ENCODE peak calls at places on chromosomes 2 and 18, in four cellular contexts. One of them, this sample, is unnamed.
A peak's percentile ranks its signal among the peaks of the same experiment; 100 is the strongest.

GRCh38 chr2:55862673-55863390 is 60.8 kb downstream of the EFEMP1 start:
- DNase-seq in body of pancreas: peak; percentile 59
- DNase-seq in OCI-LY7: no peak
- DNase-seq in astrocyte of the spinal cord: peak; percentile 99
- DNase-seq in this sample: peak; percentile 70

GRCh38 chr2:33238111-33238510 is 238.3 kb upstream of the RASGRP3 start:
- DNase-seq in astrocyte of the spinal cord: peak; percentile 87
- DNase-seq in body of pancreas: no peak
- DNase-seq in OCI-LY7: no peak
- DNase-seq in this sample: no peak

GRCh38 chr2:37886745-37887144 is 38.3 kb upstream of the RMDN2 start:
- DNase-seq in astrocyte of the spinal cord: peak; percentile 83
- DNase-seq in body of pancreas: no peak
- DNase-seq in OCI-LY7: no peak
- DNase-seq in this sample: peak; percentile 17

GRCh38 chr2:4976407-4976806 is 715.8 kb upstream of the SOX11 start:
- DNase-seq in astrocyte of the spinal cord: no peak
- DNase-seq in body of pancreas: no peak
- DNase-seq in OCI-LY7: no peak
- DNase-seq in this sample: no peak

GRCh38 chr2:71888741-71889445 is 258.8 kb downstream of the CYP26B1 start:
- DNase-seq in OCI-LY7: no peak
- DNase-seq in astrocyte of the spinal cord: no peak
- DNase-seq in body of pancreas: no peak
- DNase-seq in this sample: peak; percentile 79

GRCh38 chr2:65064728-65065552 is 8.7 kb downstream of the CEP68 start:
- DNase-seq in body of pancreas: peak; percentile 84
- DNase-seq in OCI-LY7: peak; percentile 88
- DNase-seq in astrocyte of the spinal cord: peak; percentile 93
- DNase-seq in this sample: peak; percentile 94

GRCh38 chr2:45647986-45648520 is 3.4 kb upstream of the PRKCE start:
- DNase-seq in OCI-LY7: no peak
- DNase-seq in astrocyte of the spinal cord: no peak
- DNase-seq in body of pancreas: no peak
- DNase-seq in this sample: no peak

GRCh38 chr2:240873098-240873788 is 4.6 kb downstream of the AGXT start:
- DNase-seq in OCI-LY7: no peak
- DNase-seq in body of pancreas: no peak
- DNase-seq in astrocyte of the spinal cord: no peak
- DNase-seq in this sample: no peak

GRCh38 chr2:66872056-66872821 is 437.3 kb downstream of the MEIS1 start:
- DNase-seq in OCI-LY7: no peak
- DNase-seq in body of pancreas: no peak
- DNase-seq in astrocyte of the spinal cord: peak; percentile 53
- DNase-seq in this sample: peak; percentile 7

GRCh38 chr2:33617989-33618388 is 18.9 kb upstream of the FAM98A start:
- DNase-seq in astrocyte of the spinal cord: no peak
- DNase-seq in body of pancreas: no peak
- DNase-seq in OCI-LY7: no peak
- DNase-seq in this sample: no peak

GRCh38 chr2:60515751-60516226 is 37.7 kb downstream of the BCL11A start:
- DNase-seq in OCI-LY7: no peak
- DNase-seq in astrocyte of the spinal cord: peak; percentile 92
- DNase-seq in body of pancreas: peak; percentile 34
- DNase-seq in this sample: peak; percentile 42

GRCh38 chr2:226431301-226431955 is 368.2 kb downstream of the IRS1 start:
- DNase-seq in OCI-LY7: no peak
- DNase-seq in astrocyte of the spinal cord: peak; percentile 51
- DNase-seq in body of pancreas: no peak
- DNase-seq in this sample: no peak

GRCh38 chr2:134272831-134273230 is 19.0 kb downstream of the MGAT5 start:
- DNase-seq in astrocyte of the spinal cord: no peak
- DNase-seq in OCI-LY7: no peak
- DNase-seq in body of pancreas: no peak
- DNase-seq in this sample: no peak

GRCh38 chr2:174325932-174326879 is 8.5 kb upstream of the SP9 start:
- DNase-seq in body of pancreas: no peak
- DNase-seq in OCI-LY7: no peak
- DNase-seq in astrocyte of the spinal cord: no peak
- DNase-seq in this sample: no peak

GRCh38 chr2:152929628-152930027 is 211.2 kb downstream of the ARL6IP6 start:
- DNase-seq in body of pancreas: no peak
- DNase-seq in OCI-LY7: no peak
- DNase-seq in astrocyte of the spinal cord: no peak
- DNase-seq in this sample: no peak

GRCh38 chr2:37653805-37654378 is 17.6 kb downstream of the CDC42EP3 start:
- DNase-seq in body of pancreas: peak; percentile 51
- DNase-seq in OCI-LY7: peak; percentile 82
- DNase-seq in astrocyte of the spinal cord: no peak
- DNase-seq in this sample: peak; percentile 53

GRCh38 chr18:67672142-67672541 is 155.6 kb upstream of the DSEL start:
- DNase-seq in astrocyte of the spinal cord: no peak
- DNase-seq in OCI-LY7: no peak
- DNase-seq in body of pancreas: no peak
- DNase-seq in this sample: no peak

GRCh38 chr2:192487636-192488035 is 292.9 kb upstream of the TMEFF2 start:
- DNase-seq in astrocyte of the spinal cord: no peak
- DNase-seq in body of pancreas: no peak
- DNase-seq in OCI-LY7: no peak
- DNase-seq in this sample: no peak

GRCh38 chr2:160294339-160294803 is 94.3 kb upstream of the ITGB6 start:
- DNase-seq in astrocyte of the spinal cord: peak; percentile 81
- DNase-seq in body of pancreas: peak; percentile 37
- DNase-seq in OCI-LY7: no peak
- DNase-seq in this sample: peak; percentile 63

GRCh38 chr2:227036527-227036926 is 127.5 kb downstream of the COL4A4 start:
- DNase-seq in OCI-LY7: no peak
- DNase-seq in body of pancreas: no peak
- DNase-seq in astrocyte of the spinal cord: no peak
- DNase-seq in this sample: no peak

GRCh38 chr2:43566461-43566729 is 29.4 kb downstream of the THADA start:
- DNase-seq in OCI-LY7: no peak
- DNase-seq in body of pancreas: no peak
- DNase-seq in astrocyte of the spinal cord: no peak
- DNase-seq in this sample: no peak

GRCh38 chr2:20627712-20628380 is 23.1 kb downstream of the HS1BP3 start:
- DNase-seq in body of pancreas: no peak
- DNase-seq in OCI-LY7: no peak
- DNase-seq in astrocyte of the spinal cord: no peak
- DNase-seq in this sample: no peak

GRCh38 chr18:67035026-67035425 is 431.1 kb upstream of the CDH19 start:
- DNase-seq in OCI-LY7: no peak
- DNase-seq in body of pancreas: no peak
- DNase-seq in astrocyte of the spinal cord: no peak
- DNase-seq in this sample: no peak

GRCh38 chr2:228545749-228546148 is 364.3 kb upstream of the SPHKAP start:
- DNase-seq in astrocyte of the spinal cord: no peak
- DNase-seq in OCI-LY7: no peak
- DNase-seq in body of pancreas: no peak
- DNase-seq in this sample: no peak

GRCh38 chr2:146927080-146927714 is 917.6 kb upstream of the ACVR2A start:
- DNase-seq in OCI-LY7: peak; percentile 0
- DNase-seq in astrocyte of the spinal cord: peak; percentile 69
- DNase-seq in body of pancreas: peak; percentile 17
- DNase-seq in this sample: peak; percentile 37

GRCh38 chr2:181672255-181673008 is 7.9 kb downstream of the NEUROD1 start:
- DNase-seq in body of pancreas: no peak
- DNase-seq in astrocyte of the spinal cord: no peak
- DNase-seq in OCI-LY7: no peak
- DNase-seq in this sample: no peak

GRCh38 chr2:65075176-65075575 is 19.0 kb downstream of the CEP68 start:
- DNase-seq in astrocyte of the spinal cord: no peak
- DNase-seq in body of pancreas: no peak
- DNase-seq in OCI-LY7: no peak
- DNase-seq in this sample: no peak

GRCh38 chr2:149573760-149574159 is 13.8 kb downstream of the MMADHC start:
- DNase-seq in astrocyte of the spinal cord: peak; percentile 27
- DNase-seq in OCI-LY7: no peak
- DNase-seq in body of pancreas: no peak
- DNase-seq in this sample: no peak

GRCh38 chr2:138421315-138421970 is 80.1 kb upstream of the SPOPL start:
- DNase-seq in body of pancreas: no peak
- DNase-seq in OCI-LY7: no peak
- DNase-seq in astrocyte of the spinal cord: peak; percentile 11
- DNase-seq in this sample: no peak

GRCh38 chr2:156399224-156399949 is 36.8 kb upstream of the GPD2 start:
- DNase-seq in body of pancreas: peak; percentile 33
- DNase-seq in OCI-LY7: no peak
- DNase-seq in astrocyte of the spinal cord: peak; percentile 3
- DNase-seq in this sample: peak; percentile 5

GRCh38 chr2:217103752-217104540 is 244.1 kb upstream of the TNP1 start:
- DNase-seq in astrocyte of the spinal cord: peak; percentile 62
- DNase-seq in body of pancreas: no peak
- DNase-seq in OCI-LY7: no peak
- DNase-seq in this sample: no peak

GRCh38 chr2:234142530-234142929 is 92.0 kb downstream of the SPP2 start:
- DNase-seq in body of pancreas: no peak
- DNase-seq in astrocyte of the spinal cord: peak; percentile 25
- DNase-seq in OCI-LY7: no peak
- DNase-seq in this sample: no peak

GRCh38 chr2:115389898-115390297 is 947.5 kb downstream of the DPP10 start:
- DNase-seq in body of pancreas: no peak
- DNase-seq in astrocyte of the spinal cord: no peak
- DNase-seq in OCI-LY7: no peak
- DNase-seq in this sample: no peak

GRCh38 chr2:189179607-189179979 is at the start of gene COL5A2:
- DNase-seq in OCI-LY7: no peak
- DNase-seq in astrocyte of the spinal cord: peak; percentile 95
- DNase-seq in body of pancreas: peak; percentile 27
- DNase-seq in this sample: peak; percentile 76

GRCh38 chr2:16647992-16648617 is 17.5 kb downstream of the CYRIA start:
- DNase-seq in astrocyte of the spinal cord: no peak
- DNase-seq in OCI-LY7: no peak
- DNase-seq in body of pancreas: no peak
- DNase-seq in this sample: no peak

GRCh38 chr2:16652296-16653082 is 13.1 kb downstream of the CYRIA start:
- DNase-seq in OCI-LY7: no peak
- DNase-seq in body of pancreas: no peak
- DNase-seq in astrocyte of the spinal cord: peak; percentile 90
- DNase-seq in this sample: peak; percentile 59

GRCh38 chr2:16649353-16650286 is 16.0 kb downstream of the CYRIA start:
- DNase-seq in body of pancreas: no peak
- DNase-seq in OCI-LY7: no peak
- DNase-seq in astrocyte of the spinal cord: no peak
- DNase-seq in this sample: no peak

GRCh38 chr2:16653083-16653375 is 12.6 kb downstream of the CYRIA start:
- DNase-seq in body of pancreas: no peak
- DNase-seq in astrocyte of the spinal cord: no peak
- DNase-seq in OCI-LY7: no peak
- DNase-seq in this sample: peak; percentile 62

GRCh38 chr2:16650287-16651249 is 15.1 kb downstream of the CYRIA start:
- DNase-seq in astrocyte of the spinal cord: peak; percentile 87
- DNase-seq in body of pancreas: no peak
- DNase-seq in OCI-LY7: peak; percentile 50
- DNase-seq in this sample: peak; percentile 38
- H3K4me3 ChIP-seq in astrocyte of the spinal cord: peak overlapping the region; percentile 6
- H3K4me3 ChIP-seq in body of pancreas: no peak overlapping the region
- H3K4me3 ChIP-seq in OCI-LY7: peak overlapping the region; percentile 31
- H3K4me3 ChIP-seq in this sample: peak overlapping the region; percentile 39

DNA sequence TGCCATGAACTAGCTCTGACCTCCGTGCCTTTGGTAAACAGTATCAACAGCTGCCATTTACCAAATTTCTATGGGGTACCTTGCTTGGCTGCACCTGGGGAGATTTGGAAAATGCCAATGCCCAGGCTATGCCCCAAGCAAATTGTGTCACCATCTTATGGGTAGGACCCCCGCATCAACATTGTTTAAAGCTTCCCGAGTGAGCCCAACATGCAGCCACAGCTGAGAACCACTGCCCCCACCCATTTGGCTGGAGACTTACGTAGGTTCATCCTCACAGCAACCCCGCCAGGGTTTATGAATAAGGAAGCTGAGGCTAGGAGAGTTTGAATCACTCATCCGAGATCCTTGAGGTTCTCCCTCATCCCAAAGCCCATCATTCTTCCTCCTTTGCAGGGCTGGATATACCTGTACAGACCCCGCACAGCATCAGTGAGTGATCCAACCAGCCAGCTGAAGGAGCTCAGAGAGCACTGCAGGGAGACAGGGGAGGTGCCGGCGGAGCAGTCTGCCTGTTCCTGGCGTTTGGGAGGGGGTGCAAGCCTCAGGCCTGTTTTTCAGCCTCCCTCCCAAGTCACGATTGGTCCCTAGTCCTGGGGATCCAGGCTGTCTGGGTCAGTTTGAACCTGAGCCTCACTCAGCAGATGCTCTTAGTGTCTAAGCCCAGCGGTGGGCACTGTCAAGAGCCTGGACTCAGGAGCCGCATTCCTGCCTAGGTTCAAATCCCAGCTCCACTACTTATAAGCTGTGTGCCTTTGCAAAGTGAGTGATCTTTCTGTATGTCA is 164.9 kb downstream of the SMAD7 start:
- DNase-seq in OCI-LY7: no peak
- DNase-seq in astrocyte of the spinal cord: no peak
- DNase-seq in body of pancreas: no peak
- DNase-seq in this sample: no peak
- H3K4me3 ChIP-seq in OCI-LY7: peak overlapping the region; percentile 49
- H3K4me3 ChIP-seq in astrocyte of the spinal cord: no peak overlapping the region
- H3K4me3 ChIP-seq in body of pancreas: no peak overlapping the region
- H3K4me3 ChIP-seq in this sample: no peak overlapping the region

GRCh38 chr18:51767293-51767692 is 569.8 kb upstream of the MEX3C start:
- DNase-seq in astrocyte of the spinal cord: no peak
- DNase-seq in OCI-LY7: peak; percentile 5
- DNase-seq in body of pancreas: no peak
- DNase-seq in this sample: no peak
- H3K4me3 ChIP-seq in astrocyte of the spinal cord: no peak overlapping the region
- H3K4me3 ChIP-seq in OCI-LY7: no peak overlapping the region
- H3K4me3 ChIP-seq in body of pancreas: no peak overlapping the region
- H3K4me3 ChIP-seq in this sample: no peak overlapping the region

GRCh38 chr18:58896268-58896667 is 31.6 kb downstream of the ZNF532 start:
- DNase-seq in OCI-LY7: peak; percentile 70
- DNase-seq in astrocyte of the spinal cord: no peak
- DNase-seq in body of pancreas: no peak
- DNase-seq in this sample: no peak

GRCh38 chr18:58895385-58895784 is 30.7 kb downstream of the ZNF532 start:
- DNase-seq in body of pancreas: no peak
- DNase-seq in astrocyte of the spinal cord: no peak
- DNase-seq in OCI-LY7: no peak
- DNase-seq in this sample: no peak

GRCh38 chr18:58896734-58897508 is 32.2 kb downstream of the ZNF532 start:
- DNase-seq in body of pancreas: no peak
- DNase-seq in OCI-LY7: peak; percentile 45
- DNase-seq in astrocyte of the spinal cord: no peak
- DNase-seq in this sample: no peak

GRCh38 chr18:58893388-58894099 is 28.9 kb downstream of the ZNF532 start:
- DNase-seq in astrocyte of the spinal cord: no peak
- DNase-seq in OCI-LY7: no peak
- DNase-seq in body of pancreas: no peak
- DNase-seq in this sample: peak; percentile 47

DNA sequence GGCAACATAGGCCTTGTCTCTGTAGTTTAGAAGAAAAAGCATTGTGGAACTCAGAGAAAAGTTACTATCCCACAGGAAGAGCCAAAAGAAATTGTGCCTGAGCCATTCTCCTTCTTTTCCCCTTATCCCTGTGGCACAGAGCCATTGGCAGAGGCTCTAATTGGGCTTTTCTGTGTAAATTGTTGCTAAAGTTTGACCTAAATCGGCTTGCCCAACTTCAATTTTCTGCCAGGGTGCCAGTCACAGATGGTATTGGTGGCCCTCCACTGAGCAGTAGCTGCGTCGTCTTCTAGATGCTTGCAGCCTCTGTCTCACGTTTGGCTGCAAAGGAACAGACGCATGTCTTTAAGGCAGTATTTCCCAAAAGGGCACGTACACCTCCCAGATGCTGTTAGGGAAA is 30.3 kb downstream of the ZNF532 start:
- DNase-seq in body of pancreas: no peak
- DNase-seq in OCI-LY7: no peak
- DNase-seq in astrocyte of the spinal cord: no peak
- DNase-seq in this sample: no peak
- H3K4me3 ChIP-seq in body of pancreas: no peak overlapping the region
- H3K4me3 ChIP-seq in OCI-LY7: no peak overlapping the region
- H3K4me3 ChIP-seq in astrocyte of the spinal cord: no peak overlapping the region
- H3K4me3 ChIP-seq in this sample: no peak overlapping the region